ENCODE peak calls at places on chromosomes 1 and 21, in nine cellular contexts. A is HTR-8/SVneo; S is T-helper 17 cell; Z is mucosa of gallbladder; K is EL; X is mesenteric fat pad; F is ELR; G is left lung; O is activated CD8-positive, alpha-beta memory T cell treated with anti-CD3 and anti-CD28 coated beads for 4 hours. W is an unnamed sample.

GRCh38 chr1:32742132-32742947 is 39.8 kb upstream of the SYNC start:
- DNase-seq in A (peak; percentile 28), S (no peak), Z (no peak), K (no peak), X (no peak), F (no peak), G (no peak), O (no peak), W (peak; percentile 21)

GRCh38 chr1:21546122-21546825 is 37.1 kb downstream of the ALPL start:
- DNase-seq in A (no peak), S (no peak), Z (no peak), K (no peak), X (no peak), F (no peak), G (no peak), O (no peak), W (no peak)

GRCh38 chr1:95380909-95381308 is 146.9 kb downstream of the RWDD3 start:
- DNase-seq in A (no peak), S (no peak), Z (no peak), K (no peak), X (no peak), F (no peak), G (no peak), O (no peak), W (no peak)

GRCh38 chr1:93670141-93670540 is 11.5 kb downstream of the BCAR3 start:
- DNase-seq in A (no peak), S (no peak), Z (peak; percentile 42), K (peak; percentile 78), X (no peak), F (peak; percentile 73), G (no peak), O (no peak), W (peak; percentile 93)

GRCh38 chr1:192846950-192847349 is 38.1 kb downstream of the RGS2 start:
- DNase-seq in A (no peak), S (no peak), Z (no peak), K (peak; percentile 7), X (no peak), F (no peak), G (no peak), O (no peak), W (no peak)

GRCh38 chr1:69121708-69122107 is 446.0 kb upstream of the LRRC7 start:
- DNase-seq in A (no peak), S (no peak), Z (no peak), K (peak; percentile 2), X (no peak), F (no peak), G (no peak), O (no peak), W (no peak)

GRCh38 chr1:203744008-203744972 is 20.7 kb upstream of the LAX1 start:
- DNase-seq in A (no peak), S (no peak), Z (peak; percentile 45), K (no peak), X (no peak), F (no peak), G (no peak), O (no peak), W (no peak)

GRCh38 chr1:201714542-201715276 is 114.2 kb upstream of the IPO9 start:
- DNase-seq in A (peak; percentile 98), S (no peak), Z (peak; percentile 81), K (peak; percentile 100), X (no peak), F (peak; percentile 100), G (peak; percentile 86), O (no peak), W (peak; percentile 96)

GRCh38 chr1:226568077-226568831 is 19.7 kb downstream of the STUM start:
- DNase-seq in A (no peak), S (no peak), Z (peak; percentile 19), K (peak; percentile 21), X (peak; percentile 73), F (peak; percentile 13), G (no peak), O (no peak), W (no peak)

GRCh38 chr1:208203127-208203847 is 40.9 kb downstream of the PLXNA2 start:
- DNase-seq in A (no peak), S (no peak), Z (peak; percentile 83), K (peak; percentile 60), X (no peak), F (peak; percentile 85), G (peak; percentile 79), O (no peak), W (peak; percentile 93)

GRCh38 chr21:45391743-45392079 is 13.3 kb upstream of the COL18A1 start:
- DNase-seq in A (no peak), S (no peak), Z (no peak), K (no peak), X (no peak), F (no peak), G (peak; percentile 16), O (no peak), W (no peak)

GRCh38 chr1:233025566-233025965 is 75.2 kb downstream of the NTPCR start:
- DNase-seq in A (no peak), S (no peak), Z (no peak), K (peak; percentile 16), X (no peak), F (peak; percentile 43), G (no peak), O (no peak), W (no peak)

GRCh38 chr21:16086936-16087335 is 357.2 kb downstream of the USP25 start:
- DNase-seq in A (no peak), S (no peak), Z (no peak), K (no peak), X (no peak), F (no peak), G (no peak), O (no peak), W (no peak)

GRCh38 chr1:66546045-66546810 is 12.3 kb downstream of the SGIP1 start:
- DNase-seq in A (no peak), S (no peak), Z (no peak), K (no peak), X (no peak), F (no peak), G (no peak), O (no peak), W (no peak)

GRCh38 chr21:37093977-37094376 is 20.9 kb downstream of the TTC3 start:
- DNase-seq in A (no peak), S (no peak), Z (no peak), K (no peak), X (no peak), F (no peak), G (no peak), O (no peak), W (no peak)

GRCh38 chr1:230680300-230681025 is 33.5 kb downstream of the AGT start:
- DNase-seq in A (no peak), S (no peak), Z (no peak), K (no peak), X (no peak), F (no peak), G (no peak), O (no peak), W (no peak)

GRCh38 chr1:209037064-209037463 is 546.5 kb upstream of the CAMK1G start:
- DNase-seq in A (no peak), S (no peak), Z (no peak), K (no peak), X (no peak), F (no peak), G (no peak), O (no peak), W (no peak)

GRCh38 chr1:198295186-198295585 is 138.4 kb downstream of the NEK7 start:
- DNase-seq in A (no peak), S (no peak), Z (no peak), K (no peak), X (no peak), F (no peak), G (no peak), O (no peak), W (no peak)

GRCh38 chr21:14591882-14592281 is 45.8 kb upstream of the SAMSN1 start:
- DNase-seq in A (no peak), S (no peak), Z (peak; percentile 53), K (peak; percentile 2), X (no peak), F (no peak), G (no peak), O (no peak), W (no peak)

GRCh38 chr21:44006017-44006624 is 6.0 kb upstream of the TRAPPC10 start:
- DNase-seq in A (peak; percentile 63), S (no peak), Z (peak; percentile 73), K (peak; percentile 88), X (no peak), F (peak; percentile 86), G (no peak), O (no peak), W (peak; percentile 62)

GRCh38 chr1:20486457-20487235 is 636 bp upstream of the CAMK2N1 start:
- DNase-seq in A (no peak), S (no peak), Z (peak; percentile 81), K (peak; percentile 61), X (no peak), F (peak; percentile 47), G (peak; percentile 80), O (no peak), W (peak; percentile 40)

GRCh38 chr1:200029035-200029623 is 1.6 kb downstream of the NR5A2 start:
- DNase-seq in A (peak; percentile 59), S (no peak), Z (no peak), K (peak; percentile 55), X (no peak), F (peak; percentile 70), G (peak; percentile 83), O (no peak), W (peak; percentile 75)

GRCh38 chr1:180309338-180309737 is 79.3 kb downstream of the LHX4 start:
- DNase-seq in A (peak; percentile 29), S (no peak), Z (no peak), K (peak; percentile 59), X (no peak), F (peak; percentile 79), G (no peak), O (no peak), W (no peak)

GRCh38 chr21:43957128-43957571 is 55.0 kb upstream of the TRAPPC10 start:
- DNase-seq in A (no peak), S (no peak), Z (no peak), K (no peak), X (no peak), F (no peak), G (peak; percentile 53), O (no peak), W (no peak)

GRCh38 chr1:166843769-166844596 is 4.7 kb downstream of the POGK start:
- DNase-seq in A (no peak), S (no peak), Z (no peak), K (no peak), X (no peak), F (no peak), G (peak; percentile 57), O (no peak), W (no peak)

GRCh38 chr1:63914706-63915105 is 140.9 kb downstream of the ROR1 start:
- DNase-seq in A (no peak), S (no peak), Z (no peak), K (no peak), X (no peak), F (no peak), G (no peak), O (no peak), W (no peak)

GRCh38 chr1:2591233-2591580 is 4.6 kb downstream of the PRXL2B start:
- DNase-seq in A (no peak), S (no peak), Z (no peak), K (no peak), X (no peak), F (no peak), G (peak; percentile 3), O (no peak), W (no peak)

GRCh38 chr1:170204121-170204520 is 58.4 kb downstream of the NTMT2 start:
- DNase-seq in A (no peak), S (no peak), Z (no peak), K (no peak), X (no peak), F (no peak), G (no peak), O (no peak), W (no peak)

GRCh38 chr1:205437570-205437969 is 15.7 kb upstream of the LEMD1 start:
- DNase-seq in A (no peak), S (no peak), Z (no peak), K (no peak), X (peak; percentile 45), F (no peak), G (no peak), O (no peak), W (no peak)

GRCh38 chr1:235908742-235909520 is 42.2 kb upstream of the LYST start:
- DNase-seq in A (peak; percentile 71), S (no peak), Z (no peak), K (peak; percentile 89), X (no peak), F (peak; percentile 86), G (no peak), O (no peak), W (peak; percentile 49)

GRCh38 chr1:154772611-154773515 is 97.2 kb downstream of the KCNN3 start:
- DNase-seq in A (no peak), S (no peak), Z (no peak), K (no peak), X (no peak), F (no peak), G (no peak), O (no peak), W (no peak)

W was measured in dermis blood vessel endothelial cell.